ENCODE peak calls at places on chromosomes 6 and 20, in six cellular contexts. K is HL-60, D is fibroblast of mammary gland, A is renal cortical epithelial cell, Z is nephron progenitor cell, O is T-helper 2 cell. M is an unnamed sample.

GRCh38 chr20:21106171-21106694 is at the start of gene LINC00237:
- DNase-seq in K (no peak), A (no peak), D (no peak), Z (peak; percentile 22), O (no peak), M (no peak)

GRCh38 chr20:50734730-50735679 is 3.6 kb downstream of the PARD6B start:
- DNase-seq in D (no peak), K (no peak), A (no peak), Z (no peak), O (no peak), M (no peak)

GRCh38 chr20:2101057-2101934 is at the start of gene STK35:
- DNase-seq in K (peak; percentile 76), D (peak; percentile 47), A (peak; percentile 47), Z (no peak), O (no peak), M (no peak)

GRCh38 chr6:31272431-31272830 is 539 bp upstream of the HLA-C start:
- DNase-seq in D (no peak), K (no peak), Z (no peak), O (no peak), A (peak; percentile 8), M (no peak)

GRCh38 chr6:165749163-165749562 is 86.1 kb upstream of the PDE10A start:
- DNase-seq in D (no peak), A (no peak), K (no peak), O (no peak), Z (no peak), M (no peak)

GRCh38 chr20:16539280-16539679 is 34.0 kb downstream of the KIF16B start:
- DNase-seq in O (no peak), D (peak; percentile 61), K (no peak), A (peak; percentile 30), Z (no peak), M (no peak)

GRCh38 chr6:5729813-5730212 is 276.9 kb downstream of the NRN1 start:
- DNase-seq in D (no peak), A (no peak), O (no peak), Z (no peak), K (no peak), M (no peak)

GRCh38 chr6:72755752-72756151 is 133.9 kb downstream of the KCNQ5 start:
- DNase-seq in D (no peak), O (no peak), Z (no peak), K (no peak), A (no peak), M (no peak)

GRCh38 chr6:73943930-73944652 is 248.1 kb downstream of the CD109 start:
- DNase-seq in A (no peak), O (no peak), Z (no peak), D (no peak), K (no peak), M (no peak)

GRCh38 chr20:33914871-33915270 is 78.8 kb upstream of the RALY start:
- DNase-seq in Z (no peak), K (no peak), O (no peak), A (peak; percentile 8), D (peak; percentile 56), M (peak; percentile 36)

GRCh38 chr6:68638225-68638900 is 3.3 kb downstream of the ADGRB3 start:
- DNase-seq in D (peak; percentile 54), K (no peak), Z (peak; percentile 59), A (peak; percentile 33), O (no peak), M (no peak)

GRCh38 chr6:104003803-104004516 is 855.8 kb downstream of the HACE1 start:
- DNase-seq in D (no peak), A (no peak), K (no peak), Z (no peak), O (no peak), M (no peak)

GRCh38 chr6:95991906-95992305 is 23.9 kb upstream of the FUT9 start:
- DNase-seq in D (no peak), K (no peak), Z (no peak), A (no peak), O (no peak), M (no peak)

GRCh38 chr6:158672726-158673125 is 22.9 kb downstream of the SYTL3 start:
- DNase-seq in D (no peak), K (no peak), A (no peak), Z (no peak), O (no peak), M (no peak)

GRCh38 chr6:28816909-28817807 is 106.6 kb downstream of the TRIM27 start:
- DNase-seq in K (peak; percentile 39), O (no peak), D (peak; percentile 87), A (peak; percentile 14), Z (peak; percentile 45), M (peak; percentile 70)